ENCODE peak calls at places on chromosomes 11 and 22, in seven cellular contexts. P is OCI-M1; B is NAMALWA; J is erythroblast; V is naive thymus-derived CD8-positive, alpha-beta T cell; X is iPS DF 19.7; R is NCI-H2107. D is an unnamed sample.

GRCh38 chr11:20483931-20484330 is 96.4 kb downstream of the PRMT3 start:
- DNase-seq in V (no peak), P (no peak), X (no peak), R (no peak), J (no peak), B (no peak), D (no peak)

GRCh38 chr22:47987885-47988515 is 1225.5 kb downstream of the TBC1D22A start:
- DNase-seq in J (no peak), V (no peak), R (no peak), P (no peak), X (no peak), B (no peak), D (no peak)

GRCh38 chr11:47270331-47271271 is 668 bp downstream of the MADD start:
- DNase-seq in R (no peak), B (peak), J (peak), P (peak), X (no peak), V (no peak), D (no peak)

GRCh38 chr11:48354677-48355076 is 11.6 kb downstream of the OR4C5 start:
- DNase-seq in V (no peak), B (no peak), X (no peak), J (no peak), P (no peak), R (no peak), D (no peak)

GRCh38 chr11:77346906-77347603 is 45.6 kb upstream of the GDPD4 start:
- DNase-seq in X (no peak), P (no peak), V (no peak), J (no peak), R (no peak), B (no peak), D (peak)

GRCh38 chr22:41775976-41776375 is 24.5 kb upstream of the CCDC134 start:
- DNase-seq in V (no peak), J (no peak), P (no peak), X (no peak), B (no peak), R (no peak), D (no peak)

GRCh38 chr11:134460044-134460371 is 48.0 kb upstream of the B3GAT1 start:
- DNase-seq in R (no peak), P (no peak), J (no peak), V (no peak), B (no peak), X (no peak), D (no peak)

GRCh38 chr22:33917744-33918406 is 2.4 kb downstream of the LARGE1 start:
- DNase-seq in J (no peak), B (peak), X (no peak), R (no peak), V (no peak), P (peak), D (no peak)

GRCh38 chr11:117096973-117097566 is 1.2 kb downstream of the SIK3 start:
- DNase-seq in P (no peak), X (no peak), B (peak), J (peak), R (no peak), V (no peak), D (no peak)

GRCh38 chr11:79253280-79253679 is 187.6 kb downstream of the TENM4 start:
- DNase-seq in J (no peak), P (no peak), V (no peak), X (no peak), R (no peak), B (no peak), D (no peak)

GRCh38 chr11:1851437-1852180 is 1.3 kb upstream of the LSP1 start:
- DNase-seq in X (no peak), V (no peak), R (no peak), J (no peak), P (no peak), B (no peak), D (no peak)

D was measured in RCC 7860.